ENCODE peak calls at places on chromosomes 11 and 22, in eight cellular contexts. One of them, this sample, is unnamed.

GRCh38 chr11:132744771-132745170 is 787.5 kb downstream of the OPCML start:
- DNase-seq in lower leg skin: no peak
- DNase-seq in T-cell: no peak
- DNase-seq in NAMALWA: no peak
- DNase-seq in activated CD8-positive, alpha-beta memory T cell treated with anti-CD3 and anti-CD28 coated beads for 1 hour: no peak
- DNase-seq in CD4-positive, CD25-positive, alpha-beta regulatory T cell: no peak
- DNase-seq in kidney tubule cell: no peak
- DNase-seq in activated T-cell treated with anti-CD3 and anti-CD28 coated beads, Interleukin-2, amount 50 U/mL, for 72 hours: no peak
- DNase-seq in this sample: no peak

GRCh38 chr11:67321313-67321871 is 18.1 kb downstream of the SSH3 start:
- DNase-seq in kidney tubule cell: no peak
- DNase-seq in CD4-positive, CD25-positive, alpha-beta regulatory T cell: no peak
- DNase-seq in NAMALWA: no peak
- DNase-seq in lower leg skin: no peak
- DNase-seq in T-cell: no peak
- DNase-seq in activated CD8-positive, alpha-beta memory T cell treated with anti-CD3 and anti-CD28 coated beads for 1 hour: no peak
- DNase-seq in activated T-cell treated with anti-CD3 and anti-CD28 coated beads, Interleukin-2, amount 50 U/mL, for 72 hours: no peak
- DNase-seq in this sample: no peak

GRCh38 chr11:86174101-86175046 is 70.2 kb upstream of the EED start:
- DNase-seq in lower leg skin: peak; percentile 61
- DNase-seq in activated T-cell treated with anti-CD3 and anti-CD28 coated beads, Interleukin-2, amount 50 U/mL, for 72 hours: no peak
- DNase-seq in kidney tubule cell: peak; percentile 99
- DNase-seq in activated CD8-positive, alpha-beta memory T cell treated with anti-CD3 and anti-CD28 coated beads for 1 hour: no peak
- DNase-seq in T-cell: no peak
- DNase-seq in CD4-positive, CD25-positive, alpha-beta regulatory T cell: no peak
- DNase-seq in NAMALWA: no peak
- DNase-seq in this sample: no peak

GRCh38 chr11:65113361-65113756 is 1.7 kb downstream of the TM7SF2 start:
- DNase-seq in T-cell: no peak
- DNase-seq in NAMALWA: peak; percentile 67
- DNase-seq in CD4-positive, CD25-positive, alpha-beta regulatory T cell: no peak
- DNase-seq in activated CD8-positive, alpha-beta memory T cell treated with anti-CD3 and anti-CD28 coated beads for 1 hour: no peak
- DNase-seq in lower leg skin: no peak
- DNase-seq in activated T-cell treated with anti-CD3 and anti-CD28 coated beads, Interleukin-2, amount 50 U/mL, for 72 hours: no peak
- DNase-seq in kidney tubule cell: peak; percentile 87
- DNase-seq in this sample: no peak

GRCh38 chr11:20109731-20110445 is 50.4 kb downstream of the DBX1 start:
- DNase-seq in T-cell: no peak
- DNase-seq in activated T-cell treated with anti-CD3 and anti-CD28 coated beads, Interleukin-2, amount 50 U/mL, for 72 hours: no peak
- DNase-seq in activated CD8-positive, alpha-beta memory T cell treated with anti-CD3 and anti-CD28 coated beads for 1 hour: no peak
- DNase-seq in NAMALWA: no peak
- DNase-seq in CD4-positive, CD25-positive, alpha-beta regulatory T cell: no peak
- DNase-seq in kidney tubule cell: no peak
- DNase-seq in lower leg skin: no peak
- DNase-seq in this sample: no peak

GRCh38 chr11:47272706-47273105 is 2.8 kb downstream of the MADD start:
- DNase-seq in CD4-positive, CD25-positive, alpha-beta regulatory T cell: no peak
- DNase-seq in lower leg skin: no peak
- DNase-seq in activated CD8-positive, alpha-beta memory T cell treated with anti-CD3 and anti-CD28 coated beads for 1 hour: no peak
- DNase-seq in T-cell: no peak
- DNase-seq in NAMALWA: peak; percentile 47
- DNase-seq in activated T-cell treated with anti-CD3 and anti-CD28 coated beads, Interleukin-2, amount 50 U/mL, for 72 hours: no peak
- DNase-seq in kidney tubule cell: no peak
- DNase-seq in this sample: no peak

GRCh38 chr22:46432164-46433068 is 96.9 kb downstream of the TRMU start:
- DNase-seq in NAMALWA: peak; percentile 36
- DNase-seq in activated CD8-positive, alpha-beta memory T cell treated with anti-CD3 and anti-CD28 coated beads for 1 hour: no peak
- DNase-seq in CD4-positive, CD25-positive, alpha-beta regulatory T cell: peak; percentile 58
- DNase-seq in kidney tubule cell: peak; percentile 59
- DNase-seq in activated T-cell treated with anti-CD3 and anti-CD28 coated beads, Interleukin-2, amount 50 U/mL, for 72 hours: peak; percentile 52
- DNase-seq in lower leg skin: no peak
- DNase-seq in T-cell: peak; percentile 34
- DNase-seq in this sample: no peak

GRCh38 chr11:69378303-69379141 is 84.6 kb downstream of the MYEOV start:
- DNase-seq in activated CD8-positive, alpha-beta memory T cell treated with anti-CD3 and anti-CD28 coated beads for 1 hour: no peak
- DNase-seq in lower leg skin: no peak
- DNase-seq in T-cell: no peak
- DNase-seq in CD4-positive, CD25-positive, alpha-beta regulatory T cell: no peak
- DNase-seq in activated T-cell treated with anti-CD3 and anti-CD28 coated beads, Interleukin-2, amount 50 U/mL, for 72 hours: no peak
- DNase-seq in kidney tubule cell: no peak
- DNase-seq in NAMALWA: no peak
- DNase-seq in this sample: no peak

GRCh38 chr11:34869425-34869824 is 46.8 kb downstream of the APIP start:
- DNase-seq in activated CD8-positive, alpha-beta memory T cell treated with anti-CD3 and anti-CD28 coated beads for 1 hour: no peak
- DNase-seq in T-cell: no peak
- DNase-seq in activated T-cell treated with anti-CD3 and anti-CD28 coated beads, Interleukin-2, amount 50 U/mL, for 72 hours: no peak
- DNase-seq in kidney tubule cell: no peak
- DNase-seq in NAMALWA: peak; percentile 13
- DNase-seq in lower leg skin: no peak
- DNase-seq in CD4-positive, CD25-positive, alpha-beta regulatory T cell: no peak
- DNase-seq in this sample: no peak

GRCh38 chr11:128313931-128314330 is 273.4 kb downstream of the ETS1 start:
- DNase-seq in kidney tubule cell: no peak
- DNase-seq in activated CD8-positive, alpha-beta memory T cell treated with anti-CD3 and anti-CD28 coated beads for 1 hour: no peak
- DNase-seq in activated T-cell treated with anti-CD3 and anti-CD28 coated beads, Interleukin-2, amount 50 U/mL, for 72 hours: no peak
- DNase-seq in NAMALWA: no peak
- DNase-seq in T-cell: no peak
- DNase-seq in CD4-positive, CD25-positive, alpha-beta regulatory T cell: no peak
- DNase-seq in lower leg skin: no peak
- DNase-seq in this sample: no peak